ENCODE peak calls at places on chromosomes 7 and 10, in five cellular contexts. Y, K, T, N and I are unnamed samples.

GRCh38 chr7:23622469-23622868 is 25.3 kb downstream of the CCDC126 start:
- DNase-seq in Y (no peak), K (peak), T (no peak), N (no peak), I (no peak)

GRCh38 chr10:46033602-46034011 is 3.2 kb upstream of the NCOA4 start:
- DNase-seq in Y (no peak), K (peak), T (peak), N (peak), I (peak)

GRCh38 chr7:101378808-101379207 is 16.1 kb downstream of the COL26A1 start:
- DNase-seq in Y (no peak), K (peak), T (no peak), N (peak), I (no peak)

GRCh38 chr10:88743999-88744398 is 15.8 kb upstream of the LIPN start:
- DNase-seq in Y (no peak), K (no peak), T (no peak), N (no peak), I (no peak)

GRCh38 chr10:76337641-76338040 is 906.2 kb downstream of the LRMDA start:
- DNase-seq in Y (no peak), K (peak), T (no peak), N (peak), I (peak)

GRCh38 chr7:157310676-157311185 is 26.1 kb upstream of the DNAJB6 start:
- DNase-seq in Y (no peak), K (peak), T (no peak), N (no peak), I (peak)

GRCh38 chr10:63068246-63068645 is 64.9 kb upstream of the NRBF2 start:
- DNase-seq in Y (no peak), K (peak), T (no peak), N (peak), I (peak)

GRCh38 chr10:108275895-108276685 is 1111.6 kb upstream of the SORCS1 start:
- DNase-seq in Y (no peak), K (peak), T (no peak), N (no peak), I (no peak)

DNA sequence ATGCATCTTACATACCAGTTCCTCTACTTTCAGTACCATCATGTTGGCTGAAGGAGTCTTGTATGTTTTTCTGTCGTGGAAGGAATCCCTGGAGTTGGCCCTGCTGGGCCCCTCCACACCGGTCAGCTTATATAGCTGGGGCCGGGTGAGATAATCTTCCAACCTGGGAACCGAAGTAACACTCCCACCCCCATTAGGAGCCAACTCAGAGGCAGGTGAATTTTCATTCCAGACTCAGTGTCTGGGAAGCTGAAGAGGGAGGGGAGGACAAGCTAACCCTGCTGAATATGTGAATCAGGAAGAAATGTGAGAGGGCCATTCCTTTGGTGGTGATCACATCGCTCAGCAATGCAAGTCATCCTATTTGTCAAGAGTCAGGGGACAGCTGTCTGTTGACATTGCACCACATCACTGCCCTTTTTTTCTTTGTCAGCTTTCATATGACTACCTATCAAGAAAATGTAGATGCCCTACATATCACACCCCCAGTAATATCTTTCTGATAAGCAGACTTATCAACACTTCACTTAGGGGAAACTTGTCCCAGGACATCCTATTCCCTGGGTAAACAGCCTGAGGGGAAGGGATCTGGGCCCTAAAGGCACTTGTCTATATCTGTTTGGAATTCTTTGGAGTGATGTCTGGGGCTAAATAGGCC is at the start of gene ANKRD1:
- DNase-seq in Y (no peak), K (peak), T (peak), N (peak), I (peak)
- H2AFZ ChIP-seq in Y (no peak), K (no peak), T (no peak), N (no peak), I (no peak)

DNA sequence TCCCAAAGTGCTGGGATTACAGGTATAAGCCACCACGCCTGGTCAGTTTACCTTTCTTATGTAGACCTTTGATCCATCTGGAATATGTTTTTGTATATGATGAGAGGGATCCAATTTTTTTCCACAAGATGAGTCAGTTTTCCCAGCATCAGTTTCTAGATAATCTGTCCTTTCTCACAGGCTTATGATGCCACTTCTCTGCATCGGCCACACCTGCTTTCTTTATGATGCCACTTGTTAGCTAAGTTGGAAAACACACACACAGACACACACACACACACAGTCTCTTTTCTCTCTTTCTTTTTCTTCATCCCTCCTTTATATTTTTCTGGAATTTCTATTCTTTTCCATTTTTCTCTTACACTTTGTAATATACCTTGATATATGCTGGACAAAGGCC is 240.8 kb downstream of the BICC1 start:
- DNase-seq in Y (no peak), K (no peak), T (no peak), N (peak), I (no peak)
- TF ChIP-seq EZH2 in Y (no peak), K (no peak), T (no peak), N (no peak), I (no peak)

DNA sequence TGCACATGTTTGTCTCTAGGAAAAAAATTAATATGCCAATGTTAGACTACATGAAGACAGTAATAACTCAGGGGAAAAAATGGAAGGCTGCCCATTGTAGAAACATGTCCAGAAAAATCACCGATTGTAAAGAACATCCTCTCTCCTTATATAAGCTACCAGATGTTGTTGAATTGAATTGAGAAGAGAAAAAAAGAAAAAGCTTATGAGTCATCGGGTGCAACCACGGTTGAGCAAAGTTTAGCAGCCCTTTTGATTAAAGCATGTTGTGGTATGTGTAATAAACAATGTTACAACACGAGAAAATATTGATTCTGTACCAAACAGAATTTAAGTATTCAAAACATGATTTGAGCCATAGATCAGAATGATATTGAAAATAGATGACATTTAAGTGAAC is 102.3 kb upstream of the ARHGAP21 start:
- DNase-seq in Y (no peak), K (peak), T (no peak), N (peak), I (peak)
- H2AFZ ChIP-seq in Y (no peak), K (no peak), T (no peak), N (peak), I (no peak)

GRCh38 chr7:35370694-35371093 is 116.8 kb upstream of the TBX20 start:
- DNase-seq in Y (no peak), K (no peak), T (no peak), N (no peak), I (no peak)

GRCh38 chr7:35374858-35375257 is 121.0 kb upstream of the TBX20 start:
- DNase-seq in Y (no peak), K (no peak), T (no peak), N (no peak), I (no peak)

GRCh38 chr7:35366167-35367155 is 112.6 kb upstream of the TBX20 start:
- DNase-seq in Y (peak), K (no peak), T (no peak), N (no peak), I (no peak)

GRCh38 chr7:35375516-35375915 is 121.6 kb upstream of the TBX20 start:
- DNase-seq in Y (no peak), K (no peak), T (no peak), N (no peak), I (no peak)

DNA sequence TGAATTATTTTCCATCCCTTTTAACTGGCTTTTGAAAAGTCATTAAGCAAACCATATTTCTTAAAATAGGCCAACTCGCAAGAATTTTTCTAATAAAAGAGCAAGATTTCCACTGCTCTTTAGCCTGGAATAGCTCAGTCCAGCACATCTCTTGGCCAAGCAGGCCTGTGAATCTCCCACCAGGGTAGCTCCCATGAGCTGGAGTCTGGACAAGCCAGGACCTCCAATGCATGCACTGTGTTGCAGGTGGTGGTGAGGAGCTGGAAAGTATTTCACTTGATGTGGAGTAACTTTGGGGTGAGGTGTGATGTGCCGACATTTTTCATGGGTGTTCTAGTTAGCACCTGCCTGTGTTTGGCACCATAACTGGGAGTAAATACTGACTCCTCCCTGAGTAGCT is 117.3 kb upstream of the TBX20 start:
- DNase-seq in Y (no peak), K (no peak), T (no peak), N (no peak), I (no peak)
- TF ChIP-seq EZH2 in Y (no peak), K (no peak), T (no peak), N (no peak), I (no peak)

GRCh38 chr10:124081547-124082140 is 11.8 kb downstream of the CHST15 start:
- DNase-seq in Y (no peak), K (no peak), T (no peak), N (no peak), I (no peak)

GRCh38 chr10:124077216-124077615 is 16.2 kb downstream of the CHST15 start:
- DNase-seq in Y (no peak), K (no peak), T (no peak), N (no peak), I (no peak)

GRCh38 chr10:124078028-124078427 is 15.4 kb downstream of the CHST15 start:
- DNase-seq in Y (no peak), K (no peak), T (no peak), N (no peak), I (no peak)

GRCh38 chr10:124078714-124079113 is 14.7 kb downstream of the CHST15 start:
- DNase-seq in Y (no peak), K (no peak), T (no peak), N (no peak), I (no peak)

GRCh38 chr10:124079864-124080263 is 13.5 kb downstream of the CHST15 start:
- DNase-seq in Y (no peak), K (no peak), T (no peak), N (no peak), I (no peak)
- H2AFZ ChIP-seq in Y (no peak), K (no peak), T (no peak), N (no peak), I (no peak)

GRCh38 chr10:117137031-117137910 is 799 bp downstream of the VAX1 start:
- DNase-seq in Y (no peak), K (peak), T (no peak), N (peak), I (peak)

GRCh38 chr10:117136391-117136975 is 1.6 kb downstream of the VAX1 start:
- DNase-seq in Y (no peak), K (no peak), T (no peak), N (no peak), I (no peak)

GRCh38 chr10:117138838-117139580 is 939 bp upstream of the VAX1 start:
- DNase-seq in Y (no peak), K (no peak), T (no peak), N (no peak), I (no peak)

GRCh38 chr10:117139581-117140524 is 1.8 kb upstream of the VAX1 start:
- DNase-seq in Y (no peak), K (no peak), T (no peak), N (no peak), I (no peak)

GRCh38 chr10:117137911-117138642 is at the start of gene VAX1:
- DNase-seq in Y (no peak), K (no peak), T (no peak), N (peak), I (no peak)
- TF ChIP-seq EZH2 in Y (no peak), K (no peak), T (no peak), N (peak), I (peak)

DNA sequence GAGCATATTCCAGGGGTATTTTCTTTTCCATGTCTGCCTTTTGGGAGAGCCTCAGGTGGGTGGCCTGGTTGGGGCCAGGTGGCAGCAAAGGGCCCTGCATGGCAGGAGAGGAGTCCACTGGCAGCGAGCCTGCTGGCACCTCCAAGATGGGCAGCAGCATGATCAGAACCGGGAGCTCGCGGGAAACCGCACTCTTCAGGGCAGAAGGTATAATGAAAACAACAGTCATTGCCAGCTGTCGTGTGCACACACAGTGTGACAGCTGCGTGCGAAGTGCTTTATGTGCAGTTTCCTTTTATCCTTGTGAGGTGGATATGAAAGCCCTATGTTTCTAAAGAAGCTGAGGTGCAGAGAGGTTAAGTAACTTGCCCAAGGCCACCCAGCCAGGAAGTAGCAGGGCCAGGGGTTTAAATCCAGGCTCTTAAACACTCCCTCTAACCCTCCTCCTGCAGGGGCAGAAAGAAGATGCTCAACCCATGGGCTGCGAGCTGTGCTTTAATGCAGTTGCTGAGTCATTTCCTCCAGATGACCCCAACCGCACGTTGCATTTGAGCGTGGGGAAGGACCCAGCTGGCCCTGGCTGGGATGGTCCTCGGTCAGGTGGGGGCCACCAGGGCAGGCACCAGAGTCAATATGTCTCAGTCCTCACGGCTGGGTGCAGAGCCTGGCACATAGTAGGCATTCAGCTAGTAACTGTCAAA is 128.5 kb downstream of the OAT start:
- DNase-seq in Y (peak), K (peak), T (no peak), N (no peak), I (no peak)
- H2AFZ ChIP-seq in Y (no peak), K (no peak), T (no peak), N (no peak), I (no peak)